ENCODE peak calls at places on chromosomes 2 and 18, in nine cellular contexts. One of them, this sample, is unnamed.

GRCh38 chr2:168490916-168491605 is 35.0 kb downstream of the CERS6 start:
- ATAC-seq in aorta: no peak
- ATAC-seq in K562: peak; percentile 58
- ATAC-seq in right lobe of liver: peak; percentile 42
- ATAC-seq in thoracic aorta: no peak
- ATAC-seq in lower lobe of right lung: no peak
- ATAC-seq in mucosa of descending colon: no peak
- ATAC-seq in heart left ventricle: peak; percentile 71
- ATAC-seq in CD8-positive, alpha-beta T cell: peak; percentile 12
- ATAC-seq in this sample: no peak

GRCh38 chr2:96907405-96908041 is 37.6 kb upstream of the SEMA4C start:
- ATAC-seq in aorta: peak; percentile 95
- ATAC-seq in K562: peak; percentile 74
- ATAC-seq in right lobe of liver: peak; percentile 63
- ATAC-seq in lower lobe of right lung: peak; percentile 90
- ATAC-seq in thoracic aorta: peak; percentile 90
- ATAC-seq in CD8-positive, alpha-beta T cell: no peak
- ATAC-seq in mucosa of descending colon: peak; percentile 74
- ATAC-seq in heart left ventricle: peak; percentile 94
- ATAC-seq in this sample: peak; percentile 96

GRCh38 chr2:211367711-211368110 is 811.3 kb downstream of the CPS1 start:
- ATAC-seq in K562: no peak
- ATAC-seq in right lobe of liver: no peak
- ATAC-seq in thoracic aorta: no peak
- ATAC-seq in CD8-positive, alpha-beta T cell: no peak
- ATAC-seq in lower lobe of right lung: no peak
- ATAC-seq in heart left ventricle: no peak
- ATAC-seq in mucosa of descending colon: no peak
- ATAC-seq in aorta: no peak
- ATAC-seq in this sample: no peak

GRCh38 chr18:12883684-12884520 is at the start of gene PTPN2:
- ATAC-seq in thoracic aorta: peak; percentile 90
- ATAC-seq in CD8-positive, alpha-beta T cell: peak; percentile 86
- ATAC-seq in lower lobe of right lung: peak; percentile 93
- ATAC-seq in aorta: peak; percentile 96
- ATAC-seq in K562: peak; percentile 85
- ATAC-seq in right lobe of liver: peak; percentile 93
- ATAC-seq in mucosa of descending colon: peak; percentile 95
- ATAC-seq in heart left ventricle: peak; percentile 95
- ATAC-seq in this sample: peak; percentile 94

GRCh38 chr2:166627893-166628292 is 133.8 kb upstream of the SCN7A start:
- ATAC-seq in right lobe of liver: no peak
- ATAC-seq in mucosa of descending colon: no peak
- ATAC-seq in lower lobe of right lung: no peak
- ATAC-seq in CD8-positive, alpha-beta T cell: no peak
- ATAC-seq in aorta: no peak
- ATAC-seq in heart left ventricle: peak; percentile 75
- ATAC-seq in thoracic aorta: no peak
- ATAC-seq in K562: no peak
- ATAC-seq in this sample: no peak

GRCh38 chr2:203649176-203649814 is 57.1 kb upstream of the CD28 start:
- ATAC-seq in aorta: no peak
- ATAC-seq in heart left ventricle: no peak
- ATAC-seq in thoracic aorta: no peak
- ATAC-seq in right lobe of liver: no peak
- ATAC-seq in CD8-positive, alpha-beta T cell: no peak
- ATAC-seq in mucosa of descending colon: no peak
- ATAC-seq in lower lobe of right lung: no peak
- ATAC-seq in K562: no peak
- ATAC-seq in this sample: no peak

GRCh38 chr2:230048010-230048671 is 20.6 kb downstream of the SLC16A14 start:
- ATAC-seq in right lobe of liver: no peak
- ATAC-seq in mucosa of descending colon: no peak
- ATAC-seq in K562: no peak
- ATAC-seq in lower lobe of right lung: no peak
- ATAC-seq in heart left ventricle: no peak
- ATAC-seq in thoracic aorta: no peak
- ATAC-seq in aorta: no peak
- ATAC-seq in CD8-positive, alpha-beta T cell: no peak
- ATAC-seq in this sample: no peak

GRCh38 chr2:42973771-42974170 is 181.4 kb upstream of the HAAO start:
- ATAC-seq in aorta: no peak
- ATAC-seq in right lobe of liver: no peak
- ATAC-seq in K562: no peak
- ATAC-seq in heart left ventricle: no peak
- ATAC-seq in lower lobe of right lung: no peak
- ATAC-seq in thoracic aorta: no peak
- ATAC-seq in mucosa of descending colon: no peak
- ATAC-seq in CD8-positive, alpha-beta T cell: no peak
- ATAC-seq in this sample: no peak

GRCh38 chr18:73780218-73780617 is 367.4 kb downstream of the FBXO15 start:
- ATAC-seq in lower lobe of right lung: no peak
- ATAC-seq in mucosa of descending colon: no peak
- ATAC-seq in aorta: no peak
- ATAC-seq in K562: no peak
- ATAC-seq in heart left ventricle: no peak
- ATAC-seq in right lobe of liver: no peak
- ATAC-seq in CD8-positive, alpha-beta T cell: no peak
- ATAC-seq in thoracic aorta: no peak
- ATAC-seq in this sample: no peak

GRCh38 chr2:105903051-105903674 is 158.5 kb downstream of the NCK2 start:
- ATAC-seq in CD8-positive, alpha-beta T cell: no peak
- ATAC-seq in aorta: no peak
- ATAC-seq in heart left ventricle: no peak
- ATAC-seq in thoracic aorta: no peak
- ATAC-seq in right lobe of liver: no peak
- ATAC-seq in K562: no peak
- ATAC-seq in lower lobe of right lung: no peak
- ATAC-seq in mucosa of descending colon: no peak
- ATAC-seq in this sample: no peak

GRCh38 chr2:157246212-157247067 is 11.1 kb upstream of the GALNT5 start:
- ATAC-seq in heart left ventricle: no peak
- ATAC-seq in lower lobe of right lung: peak; percentile 52
- ATAC-seq in aorta: no peak
- ATAC-seq in K562: peak; percentile 20
- ATAC-seq in mucosa of descending colon: peak; percentile 64
- ATAC-seq in CD8-positive, alpha-beta T cell: no peak
- ATAC-seq in right lobe of liver: no peak
- ATAC-seq in thoracic aorta: no peak
- ATAC-seq in this sample: no peak

GRCh38 chr18:62250475-62250874 is 63.4 kb downstream of the RELCH start:
- ATAC-seq in thoracic aorta: no peak
- ATAC-seq in lower lobe of right lung: no peak
- ATAC-seq in CD8-positive, alpha-beta T cell: no peak
- ATAC-seq in K562: no peak
- ATAC-seq in mucosa of descending colon: no peak
- ATAC-seq in aorta: no peak
- ATAC-seq in right lobe of liver: no peak
- ATAC-seq in heart left ventricle: no peak
- ATAC-seq in this sample: no peak

GRCh38 chr2:64295326-64296149 is 151.3 kb upstream of the PELI1 start:
- ATAC-seq in heart left ventricle: no peak
- ATAC-seq in CD8-positive, alpha-beta T cell: no peak
- ATAC-seq in K562: no peak
- ATAC-seq in mucosa of descending colon: no peak
- ATAC-seq in aorta: no peak
- ATAC-seq in lower lobe of right lung: no peak
- ATAC-seq in thoracic aorta: no peak
- ATAC-seq in right lobe of liver: no peak
- ATAC-seq in this sample: no peak

GRCh38 chr18:54807303-54807702 is 21.0 kb upstream of the RAB27B start:
- ATAC-seq in CD8-positive, alpha-beta T cell: no peak
- ATAC-seq in aorta: no peak
- ATAC-seq in mucosa of descending colon: no peak
- ATAC-seq in lower lobe of right lung: no peak
- ATAC-seq in thoracic aorta: no peak
- ATAC-seq in heart left ventricle: no peak
- ATAC-seq in K562: no peak
- ATAC-seq in right lobe of liver: no peak
- ATAC-seq in this sample: no peak

GRCh38 chr2:208142255-208142924 is 3.6 kb downstream of the CRYGB start:
- ATAC-seq in lower lobe of right lung: no peak
- ATAC-seq in right lobe of liver: no peak
- ATAC-seq in mucosa of descending colon: no peak
- ATAC-seq in thoracic aorta: no peak
- ATAC-seq in CD8-positive, alpha-beta T cell: no peak
- ATAC-seq in heart left ventricle: no peak
- ATAC-seq in aorta: no peak
- ATAC-seq in K562: no peak
- ATAC-seq in this sample: no peak

GRCh38 chr2:79114797-79115494 is 5.3 kb upstream of the REG1A start:
- ATAC-seq in K562: no peak
- ATAC-seq in aorta: no peak
- ATAC-seq in lower lobe of right lung: no peak
- ATAC-seq in CD8-positive, alpha-beta T cell: no peak
- ATAC-seq in thoracic aorta: no peak
- ATAC-seq in mucosa of descending colon: peak; percentile 79
- ATAC-seq in right lobe of liver: no peak
- ATAC-seq in heart left ventricle: peak; percentile 59
- ATAC-seq in this sample: no peak

GRCh38 chr2:158099716-158100115 is 2.0 kb upstream of the UPP2 start:
- ATAC-seq in heart left ventricle: no peak
- ATAC-seq in CD8-positive, alpha-beta T cell: no peak
- ATAC-seq in K562: no peak
- ATAC-seq in thoracic aorta: no peak
- ATAC-seq in aorta: no peak
- ATAC-seq in lower lobe of right lung: peak; percentile 47
- ATAC-seq in mucosa of descending colon: peak; percentile 59
- ATAC-seq in right lobe of liver: peak; percentile 79
- ATAC-seq in this sample: no peak

GRCh38 chr18:58117685-58118403 is 73.8 kb downstream of the NEDD4L start:
- ATAC-seq in mucosa of descending colon: peak; percentile 96
- ATAC-seq in CD8-positive, alpha-beta T cell: no peak
- ATAC-seq in K562: peak; percentile 87
- ATAC-seq in lower lobe of right lung: peak; percentile 89
- ATAC-seq in right lobe of liver: peak; percentile 92
- ATAC-seq in aorta: no peak
- ATAC-seq in heart left ventricle: peak; percentile 68
- ATAC-seq in thoracic aorta: no peak
- ATAC-seq in this sample: peak; percentile 56

GRCh38 chr2:79393806-79394484 is 118.9 kb upstream of the CTNNA2 start:
- ATAC-seq in CD8-positive, alpha-beta T cell: no peak
- ATAC-seq in right lobe of liver: peak; percentile 92
- ATAC-seq in mucosa of descending colon: no peak
- ATAC-seq in heart left ventricle: peak; percentile 45
- ATAC-seq in K562: no peak
- ATAC-seq in lower lobe of right lung: no peak
- ATAC-seq in thoracic aorta: no peak
- ATAC-seq in aorta: no peak
- ATAC-seq in this sample: no peak

DNA sequence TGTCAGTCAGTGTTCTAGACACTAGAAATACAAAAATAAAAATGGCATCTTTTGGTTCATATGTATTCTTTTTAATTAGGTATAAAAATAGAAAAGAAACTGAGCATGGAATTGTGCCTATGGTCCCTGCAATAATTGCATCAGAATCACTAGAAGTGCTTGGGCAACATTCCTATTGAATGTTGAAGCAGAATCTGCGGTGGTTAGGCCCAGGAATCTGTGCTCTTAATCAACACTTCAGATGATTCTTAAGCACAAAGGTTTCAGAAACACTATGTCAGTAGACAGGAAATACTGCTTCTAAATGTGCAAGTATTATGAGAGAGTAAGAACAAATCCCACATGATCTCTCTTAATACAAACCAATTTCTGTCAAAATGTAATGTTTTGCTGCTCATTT is 20.3 kb upstream of the RBBP8 start:
- ATAC-seq in K562: no peak
- ATAC-seq in thoracic aorta: no peak
- ATAC-seq in mucosa of descending colon: no peak
- ATAC-seq in aorta: no peak
- ATAC-seq in CD8-positive, alpha-beta T cell: no peak
- ATAC-seq in heart left ventricle: no peak
- ATAC-seq in lower lobe of right lung: peak; percentile 94
- ATAC-seq in right lobe of liver: no peak
- ATAC-seq in this sample: no peak
- H3K4me1 ChIP-seq in K562: no peaks in the 10 kb centered on the region
- H3K4me1 ChIP-seq in thoracic aorta: no peaks in the 10 kb centered on the region
- H3K4me1 ChIP-seq in mucosa of descending colon: peaks cover 7% of the 10 kb centered on the region
- H3K4me1 ChIP-seq in aorta: no peaks in the 10 kb centered on the region
- H3K4me1 ChIP-seq in CD8-positive, alpha-beta T cell: no peaks in the 10 kb centered on the region
- H3K4me1 ChIP-seq in heart left ventricle: no peaks in the 10 kb centered on the region
- H3K4me1 ChIP-seq in lower lobe of right lung: no peaks in the 10 kb centered on the region
- H3K4me1 ChIP-seq in right lobe of liver: no peaks in the 10 kb centered on the region
- H3K4me1 ChIP-seq in this sample: no peaks in the 10 kb centered on the region

DNA sequence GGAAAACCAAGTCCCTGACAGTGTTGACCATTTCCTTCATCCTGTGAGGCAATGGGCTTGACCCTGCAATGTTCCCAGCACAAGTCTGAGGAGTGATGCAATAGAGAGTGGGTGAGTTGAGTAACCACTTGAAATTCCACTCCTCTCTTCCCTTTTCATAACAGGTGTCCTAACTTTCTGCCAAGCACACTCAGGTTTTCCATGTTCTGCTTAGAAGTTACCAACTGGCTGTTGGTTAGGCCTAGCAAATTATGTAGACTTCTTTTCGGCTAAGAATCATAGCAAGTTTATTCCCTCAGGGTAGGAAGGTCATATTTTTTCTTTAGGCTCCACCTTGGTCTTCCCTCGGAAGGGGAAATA is 11.5 kb downstream of the GNLY start:
- ATAC-seq in mucosa of descending colon: peak; percentile 55
- ATAC-seq in lower lobe of right lung: peak; percentile 81
- ATAC-seq in K562: peak; percentile 47
- ATAC-seq in thoracic aorta: peak; percentile 41
- ATAC-seq in right lobe of liver: peak; percentile 70
- ATAC-seq in heart left ventricle: peak; percentile 67
- ATAC-seq in aorta: peak; percentile 76
- ATAC-seq in CD8-positive, alpha-beta T cell: no peak
- ATAC-seq in this sample: peak; percentile 92
- H3K4me1 ChIP-seq in mucosa of descending colon: peaks cover 9% of the 10 kb centered on the region
- H3K4me1 ChIP-seq in lower lobe of right lung: peaks cover 71% of the 10 kb centered on the region
- H3K4me1 ChIP-seq in K562: peaks cover 22% of the 10 kb centered on the region
- H3K4me1 ChIP-seq in thoracic aorta: peaks cover 6% of the 10 kb centered on the region
- H3K4me1 ChIP-seq in right lobe of liver: no peaks in the 10 kb centered on the region
- H3K4me1 ChIP-seq in heart left ventricle: peaks cover 89% of the 10 kb centered on the region
- H3K4me1 ChIP-seq in aorta: no peaks in the 10 kb centered on the region
- H3K4me1 ChIP-seq in CD8-positive, alpha-beta T cell: peaks cover 12% of the 10 kb centered on the region
- H3K4me1 ChIP-seq in this sample: peaks cover 12% of the 10 kb centered on the region

GRCh38 chr2:10256031-10256524 is 46.6 kb upstream of the HPCAL1 start:
- ATAC-seq in aorta: no peak
- ATAC-seq in lower lobe of right lung: no peak
- ATAC-seq in mucosa of descending colon: no peak
- ATAC-seq in CD8-positive, alpha-beta T cell: no peak
- ATAC-seq in right lobe of liver: no peak
- ATAC-seq in thoracic aorta: no peak
- ATAC-seq in heart left ventricle: no peak
- ATAC-seq in K562: no peak
- ATAC-seq in this sample: no peak
- H3K4me1 ChIP-seq in aorta: no peaks in the 10 kb centered on the region
- H3K4me1 ChIP-seq in lower lobe of right lung: peaks cover 9% of the 10 kb centered on the region
- H3K4me1 ChIP-seq in mucosa of descending colon: peaks cover 7% of the 10 kb centered on the region
- H3K4me1 ChIP-seq in CD8-positive, alpha-beta T cell: no peaks in the 10 kb centered on the region
- H3K4me1 ChIP-seq in right lobe of liver: no peaks in the 10 kb centered on the region
- H3K4me1 ChIP-seq in thoracic aorta: no peaks in the 10 kb centered on the region
- H3K4me1 ChIP-seq in heart left ventricle: no peaks in the 10 kb centered on the region
- H3K4me1 ChIP-seq in K562: peaks cover 22% of the 10 kb centered on the region
- H3K4me1 ChIP-seq in this sample: no peaks in the 10 kb centered on the region

DNA sequence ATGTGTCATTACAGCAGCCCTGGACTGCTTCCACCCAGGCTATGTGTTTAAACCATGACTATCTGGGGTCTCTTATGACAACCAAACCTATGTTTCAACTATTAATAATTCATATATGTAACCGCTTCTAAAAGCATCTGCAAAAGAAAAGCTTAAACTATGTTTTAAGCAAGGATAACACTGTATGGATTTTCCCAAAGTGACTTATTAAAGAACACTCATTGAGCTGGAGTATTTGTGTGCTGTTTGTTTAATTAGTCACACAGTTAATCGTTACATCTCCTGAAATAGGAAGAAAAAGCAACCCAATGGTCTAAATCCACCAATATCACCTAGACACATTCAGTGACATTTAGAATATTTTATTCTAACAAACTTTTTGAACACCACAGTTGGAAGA is 51.3 kb downstream of the TMEM163 start:
- ATAC-seq in mucosa of descending colon: no peak
- ATAC-seq in heart left ventricle: no peak
- ATAC-seq in lower lobe of right lung: peak; percentile 32
- ATAC-seq in K562: no peak
- ATAC-seq in thoracic aorta: no peak
- ATAC-seq in CD8-positive, alpha-beta T cell: no peak
- ATAC-seq in right lobe of liver: no peak
- ATAC-seq in aorta: no peak
- ATAC-seq in this sample: no peak
- H3K4me1 ChIP-seq in mucosa of descending colon: no peaks in the 10 kb centered on the region
- H3K4me1 ChIP-seq in heart left ventricle: peaks cover 32% of the 10 kb centered on the region
- H3K4me1 ChIP-seq in lower lobe of right lung: peaks cover 25% of the 10 kb centered on the region
- H3K4me1 ChIP-seq in K562: no peaks in the 10 kb centered on the region
- H3K4me1 ChIP-seq in thoracic aorta: no peaks in the 10 kb centered on the region
- H3K4me1 ChIP-seq in CD8-positive, alpha-beta T cell: peaks cover 60% of the 10 kb centered on the region
- H3K4me1 ChIP-seq in right lobe of liver: no peaks in the 10 kb centered on the region
- H3K4me1 ChIP-seq in aorta: no peaks in the 10 kb centered on the region
- H3K4me1 ChIP-seq in this sample: no peaks in the 10 kb centered on the region